ENCODE peak calls at places on chromosomes 13 and 19, in four cellular contexts. One of them, this sample, is unnamed.

GRCh38 chr13:103965506-103966243 is 899.5 kb upstream of the SLC10A2 start:
- DNase-seq in RWPE1: no peak
- DNase-seq in CD8-positive, alpha-beta memory T cell: no peak
- DNase-seq in A549: no peak
- DNase-seq in this sample: no peak

GRCh38 chr19:4043966-4044365 is 22.7 kb downstream of the ZBTB7A start:
- DNase-seq in RWPE1: no peak
- DNase-seq in CD8-positive, alpha-beta memory T cell: no peak
- DNase-seq in A549: no peak
- DNase-seq in this sample: no peak

GRCh38 chr13:23608704-23609413 is 38.6 kb downstream of the TNFRSF19 start:
- DNase-seq in RWPE1: no peak
- DNase-seq in CD8-positive, alpha-beta memory T cell: no peak
- DNase-seq in A549: no peak
- DNase-seq in this sample: no peak

GRCh38 chr19:6613711-6614110 is 22.8 kb upstream of the CD70 start:
- DNase-seq in RWPE1: peak; percentile 22
- DNase-seq in CD8-positive, alpha-beta memory T cell: no peak
- DNase-seq in A549: no peak
- DNase-seq in this sample: no peak

GRCh38 chr19:27674701-27675100 is 1538.2 kb downstream of the UQCRFS1 start:
- DNase-seq in RWPE1: no peak
- DNase-seq in CD8-positive, alpha-beta memory T cell: no peak
- DNase-seq in A549: no peak
- DNase-seq in this sample: no peak

GRCh38 chr13:23956106-23956505 is 58.8 kb upstream of the C1QTNF9B start:
- DNase-seq in RWPE1: peak; percentile 77
- DNase-seq in CD8-positive, alpha-beta memory T cell: no peak
- DNase-seq in A549: peak; percentile 33
- DNase-seq in this sample: no peak

GRCh38 chr13:33369073-33369472 is 83.5 kb upstream of the STARD13 start:
- DNase-seq in RWPE1: no peak
- DNase-seq in CD8-positive, alpha-beta memory T cell: no peak
- DNase-seq in A549: no peak
- DNase-seq in this sample: no peak

GRCh38 chr13:29923554-29924481 is 73.4 kb upstream of the UBL3 start:
- DNase-seq in RWPE1: peak; percentile 96
- DNase-seq in CD8-positive, alpha-beta memory T cell: peak; percentile 39
- DNase-seq in A549: peak; percentile 98
- DNase-seq in this sample: peak; percentile 68

This sample was measured in NCI-H510A.